ENCODE peak calls at places on chromosomes 11 and 22, in five cellular contexts. U, B, J, H and P are unnamed samples.

GRCh38 chr22:44357962-44358553 is 45.3 kb upstream of the SHISAL1 start:
- DNase-seq in H (no peak), U (no peak), J (no peak), B (no peak), P (no peak)

GRCh38 chr11:19380375-19380774 is 139.6 kb upstream of the E2F8 start:
- DNase-seq in J (no peak), U (peak), H (no peak), B (no peak), P (no peak)

GRCh38 chr11:3056296-3057068 is 741 bp downstream of the CARS1 start:
- DNase-seq in H (no peak), J (peak), B (no peak), U (no peak), P (no peak)

GRCh38 chr11:64670975-64671374 is 52.0 kb downstream of the NRXN2 start:
- DNase-seq in H (no peak), J (no peak), B (no peak), U (no peak), P (no peak)

GRCh38 chr11:132779487-132779886 is 752.8 kb downstream of the OPCML start:
- DNase-seq in U (no peak), B (no peak), H (no peak), J (no peak), P (no peak)

GRCh38 chr11:46916669-46917108 is 1.7 kb downstream of the LRP4 start:
- DNase-seq in J (peak), U (no peak), H (peak), B (no peak), P (peak)

GRCh38 chr22:35622132-35622913 is 5.2 kb upstream of the MB start:
- DNase-seq in U (no peak), J (peak), H (no peak), B (no peak), P (peak)

GRCh38 chr11:118027694-118028093 is 41.5 kb downstream of the IL10RA start:
- DNase-seq in U (no peak), H (no peak), B (no peak), J (no peak), P (no peak)

GRCh38 chr11:109696191-109696897 is 274.4 kb downstream of the C11orf87 start:
- DNase-seq in J (no peak), B (no peak), H (no peak), U (peak), P (no peak)

GRCh38 chr11:57493507-57494503 is 21.7 kb downstream of the SLC43A1 start:
- DNase-seq in J (peak), U (peak), H (peak), B (peak), P (peak)

GRCh38 chr11:108483163-108483562 is 15.0 kb downstream of the POGLUT3 start:
- DNase-seq in H (no peak), B (no peak), J (no peak), U (no peak), P (no peak)

GRCh38 chr11:116773203-116774112 is 671 bp upstream of the BUD13 start:
- DNase-seq in H (no peak), J (no peak), B (no peak), U (no peak), P (peak)

GRCh38 chr11:61666684-61667297 is 13.4 kb upstream of the DAGLA start:
- DNase-seq in J (no peak), U (no peak), H (no peak), B (no peak), P (no peak)

GRCh38 chr11:62553839-62554361 is 7.3 kb upstream of the AHNAK start:
- DNase-seq in U (peak), B (no peak), J (no peak), H (no peak), P (no peak)

GRCh38 chr11:114195981-114196731 is 100.0 kb upstream of the NNMT start:
- DNase-seq in H (peak), B (no peak), J (no peak), U (no peak), P (peak)

GRCh38 chr11:13874596-13874995 is 87.9 kb upstream of the SPON1 start:
- DNase-seq in J (no peak), B (no peak), H (peak), U (no peak), P (no peak)

GRCh38 chr11:67345247-67345948 is 7.9 kb downstream of the POLD4 start:
- DNase-seq in H (no peak), J (no peak), U (no peak), B (no peak), P (peak)

GRCh38 chr11:109015283-109015682 is 350.4 kb downstream of the DDX10 start:
- DNase-seq in B (no peak), H (no peak), U (no peak), J (no peak), P (no peak)

GRCh38 chr22:36787594-36787993 is 11.7 kb upstream of the IFT27 start:
- DNase-seq in H (no peak), B (no peak), U (no peak), J (no peak), P (no peak)

GRCh38 chr22:22820626-22821025 is 67.0 kb upstream of the IGLL5 start:
- DNase-seq in U (no peak), H (no peak), B (no peak), J (no peak), P (no peak)

GRCh38 chr22:32520612-32521011 is 46.0 kb downstream of the FBXO7 start:
- DNase-seq in H (no peak), U (no peak), J (no peak), B (no peak), P (no peak)
- TF ChIP-seq JUND in H (no peak), U (no peak), J (no peak), B (no peak), P (no peak)

GRCh38 chr11:66268953-66269906 is 791 bp downstream of the RAB1B start:
- DNase-seq in H (peak), U (no peak), B (no peak), J (peak), P (peak)
- TF ChIP-seq JUND in H (no peak), U (no peak), B (no peak), J (no peak), P (no peak)

DNA sequence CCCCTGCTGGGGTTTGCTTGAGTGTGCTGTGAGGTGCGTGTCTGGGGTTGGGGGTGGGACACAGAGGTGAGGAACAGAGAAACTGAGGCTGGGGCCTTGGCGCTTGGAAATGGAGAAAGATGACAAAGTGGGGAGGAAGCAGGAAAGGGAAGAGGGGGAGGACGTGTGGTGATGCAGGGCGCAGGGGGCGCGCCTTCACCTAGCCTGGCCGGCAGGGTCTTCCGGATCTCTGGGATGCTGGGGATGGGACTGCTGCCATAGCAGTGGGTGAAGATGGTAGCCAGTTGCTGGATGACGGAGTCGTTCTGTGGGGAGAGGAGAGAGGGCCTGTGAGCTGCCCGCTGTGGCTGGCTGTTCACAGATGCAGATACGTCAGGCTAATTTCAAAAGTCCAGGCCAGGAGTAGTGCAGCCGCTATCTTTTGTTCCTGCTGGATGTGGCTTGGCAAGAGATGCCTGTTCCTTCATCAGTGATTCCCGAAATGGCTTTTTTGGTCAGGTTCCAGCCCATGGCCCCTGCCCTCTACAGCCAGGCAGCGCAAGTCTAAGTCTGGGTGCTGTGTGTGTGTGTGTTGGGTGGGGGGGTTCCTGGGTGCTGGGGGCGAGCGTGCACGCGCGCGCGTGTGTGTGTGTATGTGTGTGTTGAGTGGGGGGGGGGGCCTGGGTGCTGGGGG is 54.8 kb downstream of the NAT10 start:
- DNase-seq in U (no peak), H (no peak), B (no peak), J (peak), P (no peak)
- TF ChIP-seq JUND in U (no peak), H (no peak), B (no peak), J (no peak), P (no peak)

GRCh38 chr11:77387701-77388100 is 86.2 kb downstream of the PAK1 start:
- DNase-seq in J (no peak), H (no peak), B (no peak), U (no peak), P (no peak)
- TF ChIP-seq JUND in J (no peak), H (no peak), B (no peak), U (no peak), P (no peak)